ENCODE peak calls at places on chromosome X, in nine cellular contexts. One of them, this sample, is unnamed.

GRCh38 chrX:85026170-85026569 is 22.5 kb downstream of the APOOL start:
- DNase-seq in GM12865: no peak
- DNase-seq in body of pancreas: no peak
- DNase-seq in CD4-positive, alpha-beta T cell: no peak
- DNase-seq in AG09319: no peak
- DNase-seq in lower lobe of right lung: no peak
- DNase-seq in endothelial cell of umbilical vein: no peak
- DNase-seq in left lung: no peak
- DNase-seq in WTC11: no peak
- DNase-seq in this sample: no peak

GRCh38 chrX:51395807-51396728 is 63.4 kb downstream of the NUDT10 start:
- DNase-seq in GM12865: peak
- DNase-seq in body of pancreas: peak
- DNase-seq in CD4-positive, alpha-beta T cell: peak
- DNase-seq in AG09319: no peak
- DNase-seq in lower lobe of right lung: peak
- DNase-seq in endothelial cell of umbilical vein: no peak
- DNase-seq in left lung: peak
- DNase-seq in WTC11: peak
- DNase-seq in this sample: peak

GRCh38 chrX:45889471-45889870 is 655.8 kb downstream of the ZNF674 start:
- DNase-seq in GM12865: no peak
- DNase-seq in body of pancreas: no peak
- DNase-seq in CD4-positive, alpha-beta T cell: no peak
- DNase-seq in AG09319: peak
- DNase-seq in lower lobe of right lung: no peak
- DNase-seq in endothelial cell of umbilical vein: no peak
- DNase-seq in left lung: no peak
- DNase-seq in WTC11: no peak
- DNase-seq in this sample: no peak

GRCh38 chrX:153662266-153662665 is 11.3 kb downstream of the PNCK start:
- DNase-seq in GM12865: peak
- DNase-seq in body of pancreas: peak
- DNase-seq in CD4-positive, alpha-beta T cell: peak
- DNase-seq in AG09319: no peak
- DNase-seq in lower lobe of right lung: peak
- DNase-seq in endothelial cell of umbilical vein: peak
- DNase-seq in left lung: peak
- DNase-seq in WTC11: peak
- DNase-seq in this sample: peak

GRCh38 chrX:10979956-10980355 is 131.2 kb upstream of the HCCS start:
- DNase-seq in GM12865: no peak
- DNase-seq in body of pancreas: no peak
- DNase-seq in CD4-positive, alpha-beta T cell: no peak
- DNase-seq in AG09319: no peak
- DNase-seq in lower lobe of right lung: no peak
- DNase-seq in endothelial cell of umbilical vein: no peak
- DNase-seq in left lung: no peak
- DNase-seq in WTC11: no peak
- DNase-seq in this sample: no peak

GRCh38 chrX:96394566-96394965 is 290.1 kb upstream of the DIAPH2 start:
- DNase-seq in GM12865: no peak
- DNase-seq in body of pancreas: no peak
- DNase-seq in CD4-positive, alpha-beta T cell: no peak
- DNase-seq in AG09319: no peak
- DNase-seq in lower lobe of right lung: no peak
- DNase-seq in endothelial cell of umbilical vein: no peak
- DNase-seq in left lung: no peak
- DNase-seq in WTC11: no peak
- DNase-seq in this sample: no peak

GRCh38 chrX:129654652-129655546 is at the start of gene APLN:
- DNase-seq in GM12865: peak
- DNase-seq in body of pancreas: peak
- DNase-seq in CD4-positive, alpha-beta T cell: no peak
- DNase-seq in AG09319: no peak
- DNase-seq in lower lobe of right lung: peak
- DNase-seq in endothelial cell of umbilical vein: peak
- DNase-seq in left lung: no peak
- DNase-seq in WTC11: peak
- DNase-seq in this sample: peak

GRCh38 chrX:47645530-47645929 is 4.8 kb downstream of the ELK1 start:
- DNase-seq in GM12865: no peak
- DNase-seq in body of pancreas: no peak
- DNase-seq in CD4-positive, alpha-beta T cell: no peak
- DNase-seq in AG09319: no peak
- DNase-seq in lower lobe of right lung: no peak
- DNase-seq in endothelial cell of umbilical vein: no peak
- DNase-seq in left lung: no peak
- DNase-seq in WTC11: no peak
- DNase-seq in this sample: no peak

GRCh38 chrX:71941145-71941544 is 30.5 kb downstream of the NHSL2 start:
- DNase-seq in GM12865: no peak
- DNase-seq in body of pancreas: no peak
- DNase-seq in CD4-positive, alpha-beta T cell: no peak
- DNase-seq in AG09319: no peak
- DNase-seq in lower lobe of right lung: no peak
- DNase-seq in endothelial cell of umbilical vein: no peak
- DNase-seq in left lung: no peak
- DNase-seq in WTC11: no peak
- DNase-seq in this sample: no peak

GRCh38 chrX:119516157-119516702 is 48.0 kb downstream of the SLC25A5 start:
- DNase-seq in GM12865: peak
- DNase-seq in body of pancreas: peak
- DNase-seq in CD4-positive, alpha-beta T cell: peak
- DNase-seq in AG09319: peak
- DNase-seq in lower lobe of right lung: no peak
- DNase-seq in endothelial cell of umbilical vein: peak
- DNase-seq in left lung: no peak
- DNase-seq in WTC11: peak
- DNase-seq in this sample: peak

GRCh38 chrX:101362757-101363156 is 14.2 kb upstream of the TIMM8A start:
- DNase-seq in GM12865: no peak
- DNase-seq in body of pancreas: no peak
- DNase-seq in CD4-positive, alpha-beta T cell: no peak
- DNase-seq in AG09319: no peak
- DNase-seq in lower lobe of right lung: no peak
- DNase-seq in endothelial cell of umbilical vein: peak
- DNase-seq in left lung: no peak
- DNase-seq in WTC11: no peak
- DNase-seq in this sample: no peak

GRCh38 chrX:13092455-13092941 is 48.1 kb upstream of the FAM9C start:
- DNase-seq in GM12865: peak
- DNase-seq in body of pancreas: no peak
- DNase-seq in CD4-positive, alpha-beta T cell: peak
- DNase-seq in AG09319: no peak
- DNase-seq in lower lobe of right lung: peak
- DNase-seq in endothelial cell of umbilical vein: no peak
- DNase-seq in left lung: peak
- DNase-seq in WTC11: no peak
- DNase-seq in this sample: no peak

GRCh38 chrX:71367396-71367795 is 1.2 kb downstream of the TAF1 start:
- DNase-seq in GM12865: peak
- DNase-seq in body of pancreas: no peak
- DNase-seq in CD4-positive, alpha-beta T cell: no peak
- DNase-seq in AG09319: no peak
- DNase-seq in lower lobe of right lung: no peak
- DNase-seq in endothelial cell of umbilical vein: no peak
- DNase-seq in left lung: no peak
- DNase-seq in WTC11: no peak
- DNase-seq in this sample: no peak

GRCh38 chrX:43969504-43970501 is 3.4 kb downstream of the NDP start:
- DNase-seq in GM12865: no peak
- DNase-seq in body of pancreas: no peak
- DNase-seq in CD4-positive, alpha-beta T cell: no peak
- DNase-seq in AG09319: no peak
- DNase-seq in lower lobe of right lung: no peak
- DNase-seq in endothelial cell of umbilical vein: no peak
- DNase-seq in left lung: no peak
- DNase-seq in WTC11: peak
- DNase-seq in this sample: no peak

GRCh38 chrX:102517331-102517730 is 792 bp upstream of the TMSB15A start:
- DNase-seq in GM12865: no peak
- DNase-seq in body of pancreas: no peak
- DNase-seq in CD4-positive, alpha-beta T cell: no peak
- DNase-seq in AG09319: no peak
- DNase-seq in lower lobe of right lung: no peak
- DNase-seq in endothelial cell of umbilical vein: peak
- DNase-seq in left lung: no peak
- DNase-seq in WTC11: no peak
- DNase-seq in this sample: no peak

GRCh38 chrX:134870419-134870818 is 120.4 kb upstream of the SMIM10 start:
- DNase-seq in GM12865: no peak
- DNase-seq in body of pancreas: no peak
- DNase-seq in CD4-positive, alpha-beta T cell: no peak
- DNase-seq in AG09319: no peak
- DNase-seq in lower lobe of right lung: no peak
- DNase-seq in endothelial cell of umbilical vein: no peak
- DNase-seq in left lung: no peak
- DNase-seq in WTC11: no peak
- DNase-seq in this sample: no peak

GRCh38 chrX:45295587-45295986 is 94.9 kb upstream of the DIPK2B start:
- DNase-seq in GM12865: no peak
- DNase-seq in body of pancreas: no peak
- DNase-seq in CD4-positive, alpha-beta T cell: no peak
- DNase-seq in AG09319: peak
- DNase-seq in lower lobe of right lung: no peak
- DNase-seq in endothelial cell of umbilical vein: peak
- DNase-seq in left lung: no peak
- DNase-seq in WTC11: no peak
- DNase-seq in this sample: no peak

GRCh38 chrX:151488677-151489076 is 74.8 kb upstream of the PASD1 start:
- DNase-seq in GM12865: peak
- DNase-seq in body of pancreas: no peak
- DNase-seq in CD4-positive, alpha-beta T cell: no peak
- DNase-seq in AG09319: no peak
- DNase-seq in lower lobe of right lung: no peak
- DNase-seq in endothelial cell of umbilical vein: no peak
- DNase-seq in left lung: no peak
- DNase-seq in WTC11: peak
- DNase-seq in this sample: no peak

GRCh38 chrX:75038925-75039324 is 113.7 kb upstream of the NEXMIF start:
- DNase-seq in GM12865: peak
- DNase-seq in body of pancreas: no peak
- DNase-seq in CD4-positive, alpha-beta T cell: no peak
- DNase-seq in AG09319: no peak
- DNase-seq in lower lobe of right lung: no peak
- DNase-seq in endothelial cell of umbilical vein: peak
- DNase-seq in left lung: no peak
- DNase-seq in WTC11: peak
- DNase-seq in this sample: no peak

GRCh38 chrX:44903107-44903506 is 30.1 kb downstream of the KDM6A start:
- DNase-seq in GM12865: peak
- DNase-seq in body of pancreas: no peak
- DNase-seq in CD4-positive, alpha-beta T cell: no peak
- DNase-seq in AG09319: no peak
- DNase-seq in lower lobe of right lung: no peak
- DNase-seq in endothelial cell of umbilical vein: peak
- DNase-seq in left lung: no peak
- DNase-seq in WTC11: no peak
- DNase-seq in this sample: no peak

DNA sequence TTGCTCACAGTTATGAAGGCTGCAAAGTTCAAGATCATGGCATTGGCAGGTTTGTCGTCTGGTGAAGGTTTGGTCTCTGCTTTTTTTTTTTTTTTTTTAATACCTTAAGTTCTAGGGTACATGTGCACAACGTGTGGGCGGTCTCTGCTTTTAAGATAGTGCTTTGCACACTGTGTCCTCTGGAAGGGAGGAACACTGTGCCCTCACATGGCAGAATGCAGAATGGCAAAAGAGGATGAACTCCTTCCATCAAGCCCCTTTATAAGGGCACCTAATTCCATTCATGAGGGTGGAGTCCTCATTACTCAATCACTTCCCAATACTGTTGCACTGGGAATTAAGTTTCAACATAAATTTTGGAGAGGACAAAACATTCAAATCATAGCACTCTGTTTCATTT is 101.4 kb downstream of the GLRA2 start:
- DNase-seq in GM12865: no peak
- DNase-seq in body of pancreas: no peak
- DNase-seq in CD4-positive, alpha-beta T cell: no peak
- DNase-seq in AG09319: no peak
- DNase-seq in lower lobe of right lung: no peak
- DNase-seq in endothelial cell of umbilical vein: no peak
- DNase-seq in left lung: no peak
- DNase-seq in WTC11: peak
- DNase-seq in this sample: no peak
- TF ChIP-seq CTCF in GM12865: no peak
- TF ChIP-seq CTCF in body of pancreas: no peak
- TF ChIP-seq CTCF in CD4-positive, alpha-beta T cell: no peak
- TF ChIP-seq CTCF in AG09319: no peak
- TF ChIP-seq CTCF in lower lobe of right lung: no peak
- TF ChIP-seq CTCF in endothelial cell of umbilical vein: no peak
- TF ChIP-seq CTCF in left lung: no peak
- TF ChIP-seq CTCF in WTC11: no peak
- TF ChIP-seq CTCF in this sample: no peak

GRCh38 chrX:40539214-40540142 is 41.3 kb upstream of the ATP6AP2 start:
- DNase-seq in GM12865: peak
- DNase-seq in body of pancreas: peak
- DNase-seq in CD4-positive, alpha-beta T cell: peak
- DNase-seq in AG09319: peak
- DNase-seq in lower lobe of right lung: peak
- DNase-seq in endothelial cell of umbilical vein: no peak
- DNase-seq in left lung: peak
- DNase-seq in WTC11: peak
- DNase-seq in this sample: peak
- TF ChIP-seq CTCF in GM12865: peak
- TF ChIP-seq CTCF in body of pancreas: no peak
- TF ChIP-seq CTCF in CD4-positive, alpha-beta T cell: peak
- TF ChIP-seq CTCF in AG09319: peak
- TF ChIP-seq CTCF in lower lobe of right lung: no peak
- TF ChIP-seq CTCF in endothelial cell of umbilical vein: no peak
- TF ChIP-seq CTCF in left lung: no peak
- TF ChIP-seq CTCF in WTC11: no peak
- TF ChIP-seq CTCF in this sample: peak

GRCh38 chrX:8815460-8816065 is 14.4 kb upstream of the FAM9A start:
- DNase-seq in GM12865: peak
- DNase-seq in body of pancreas: no peak
- DNase-seq in CD4-positive, alpha-beta T cell: no peak
- DNase-seq in AG09319: no peak
- DNase-seq in lower lobe of right lung: no peak
- DNase-seq in endothelial cell of umbilical vein: peak
- DNase-seq in left lung: no peak
- DNase-seq in WTC11: no peak
- DNase-seq in this sample: peak

GRCh38 chrX:8823698-8824097 is 22.5 kb upstream of the FAM9A start:
- DNase-seq in GM12865: no peak
- DNase-seq in body of pancreas: no peak
- DNase-seq in CD4-positive, alpha-beta T cell: no peak
- DNase-seq in AG09319: no peak
- DNase-seq in lower lobe of right lung: no peak
- DNase-seq in endothelial cell of umbilical vein: no peak
- DNase-seq in left lung: no peak
- DNase-seq in WTC11: no peak
- DNase-seq in this sample: no peak

GRCh38 chrX:8820910-8821527 is 19.8 kb upstream of the FAM9A start:
- DNase-seq in GM12865: no peak
- DNase-seq in body of pancreas: no peak
- DNase-seq in CD4-positive, alpha-beta T cell: no peak
- DNase-seq in AG09319: no peak
- DNase-seq in lower lobe of right lung: no peak
- DNase-seq in endothelial cell of umbilical vein: no peak
- DNase-seq in left lung: no peak
- DNase-seq in WTC11: peak
- DNase-seq in this sample: no peak
- TF ChIP-seq CTCF in GM12865: no peak
- TF ChIP-seq CTCF in body of pancreas: no peak
- TF ChIP-seq CTCF in CD4-positive, alpha-beta T cell: no peak
- TF ChIP-seq CTCF in AG09319: no peak
- TF ChIP-seq CTCF in lower lobe of right lung: no peak
- TF ChIP-seq CTCF in endothelial cell of umbilical vein: no peak
- TF ChIP-seq CTCF in left lung: no peak
- TF ChIP-seq CTCF in WTC11: no peak
- TF ChIP-seq CTCF in this sample: no peak

GRCh38 chrX:155048997-155049619 is 21.8 kb downstream of the CMC4 start:
- DNase-seq in GM12865: peak
- DNase-seq in body of pancreas: peak
- DNase-seq in CD4-positive, alpha-beta T cell: no peak
- DNase-seq in AG09319: no peak
- DNase-seq in lower lobe of right lung: no peak
- DNase-seq in endothelial cell of umbilical vein: peak
- DNase-seq in left lung: no peak
- DNase-seq in WTC11: peak
- DNase-seq in this sample: no peak
- TF ChIP-seq CTCF in GM12865: peak
- TF ChIP-seq CTCF in body of pancreas: peak
- TF ChIP-seq CTCF in CD4-positive, alpha-beta T cell: peak
- TF ChIP-seq CTCF in AG09319: peak
- TF ChIP-seq CTCF in lower lobe of right lung: peak
- TF ChIP-seq CTCF in endothelial cell of umbilical vein: peak
- TF ChIP-seq CTCF in left lung: peak
- TF ChIP-seq CTCF in WTC11: peak
- TF ChIP-seq CTCF in this sample: peak

This sample was measured in MM.1S.